ENCODE peak calls at places on chromosomes 7 and 10, in ten cellular contexts. One of them, this sample, is unnamed.

GRCh38 chr10:94219829-94220228 is 142.9 kb downstream of the NOC3L start:
- DNase-seq in uterus: no peak
- DNase-seq in adrenal gland: no peak
- DNase-seq in colonic mucosa: no peak
- DNase-seq in lower lobe of right lung: no peak
- DNase-seq in dorsolateral prefrontal cortex: no peak
- DNase-seq in K562: no peak
- DNase-seq in upper lobe of right lung: no peak
- DNase-seq in MM.1S: no peak
- DNase-seq in AG04450: no peak
- DNase-seq in this sample: no peak

GRCh38 chr7:31087351-31087750 is 35.2 kb downstream of the ADCYAP1R1 start:
- DNase-seq in MM.1S: no peak
- DNase-seq in colonic mucosa: no peak
- DNase-seq in dorsolateral prefrontal cortex: no peak
- DNase-seq in uterus: no peak
- DNase-seq in adrenal gland: no peak
- DNase-seq in lower lobe of right lung: peak
- DNase-seq in AG04450: no peak
- DNase-seq in K562: no peak
- DNase-seq in upper lobe of right lung: peak
- DNase-seq in this sample: no peak

GRCh38 chr10:133399123-133399601 is 5.2 kb downstream of the MTG1 start:
- DNase-seq in AG04450: no peak
- DNase-seq in adrenal gland: no peak
- DNase-seq in K562: no peak
- DNase-seq in MM.1S: no peak
- DNase-seq in lower lobe of right lung: peak
- DNase-seq in uterus: no peak
- DNase-seq in colonic mucosa: no peak
- DNase-seq in upper lobe of right lung: peak
- DNase-seq in dorsolateral prefrontal cortex: peak
- DNase-seq in this sample: no peak

GRCh38 chr7:41758321-41758720 is 55.4 kb upstream of the INHBA start:
- DNase-seq in colonic mucosa: no peak
- DNase-seq in dorsolateral prefrontal cortex: no peak
- DNase-seq in AG04450: no peak
- DNase-seq in MM.1S: no peak
- DNase-seq in upper lobe of right lung: no peak
- DNase-seq in lower lobe of right lung: no peak
- DNase-seq in K562: no peak
- DNase-seq in adrenal gland: no peak
- DNase-seq in uterus: no peak
- DNase-seq in this sample: no peak

GRCh38 chr7:45591101-45591906 is 17.1 kb downstream of the ADCY1 start:
- DNase-seq in adrenal gland: no peak
- DNase-seq in K562: no peak
- DNase-seq in uterus: no peak
- DNase-seq in lower lobe of right lung: no peak
- DNase-seq in MM.1S: no peak
- DNase-seq in upper lobe of right lung: no peak
- DNase-seq in dorsolateral prefrontal cortex: peak
- DNase-seq in colonic mucosa: peak
- DNase-seq in AG04450: no peak
- DNase-seq in this sample: no peak

GRCh38 chr7:22551768-22552513 is 52.0 kb upstream of the STEAP1B start:
- DNase-seq in lower lobe of right lung: no peak
- DNase-seq in adrenal gland: no peak
- DNase-seq in AG04450: no peak
- DNase-seq in MM.1S: no peak
- DNase-seq in K562: no peak
- DNase-seq in colonic mucosa: no peak
- DNase-seq in uterus: no peak
- DNase-seq in dorsolateral prefrontal cortex: no peak
- DNase-seq in upper lobe of right lung: no peak
- DNase-seq in this sample: no peak

GRCh38 chr7:135414850-135415439 is 95.0 kb downstream of the CNOT4 start:
- DNase-seq in dorsolateral prefrontal cortex: no peak
- DNase-seq in uterus: no peak
- DNase-seq in adrenal gland: peak
- DNase-seq in colonic mucosa: peak
- DNase-seq in AG04450: peak
- DNase-seq in lower lobe of right lung: no peak
- DNase-seq in MM.1S: peak
- DNase-seq in upper lobe of right lung: no peak
- DNase-seq in K562: peak
- DNase-seq in this sample: no peak

GRCh38 chr10:130141460-130141859 is 5.3 kb downstream of the GLRX3 start:
- DNase-seq in K562: no peak
- DNase-seq in adrenal gland: no peak
- DNase-seq in upper lobe of right lung: no peak
- DNase-seq in dorsolateral prefrontal cortex: no peak
- DNase-seq in MM.1S: no peak
- DNase-seq in uterus: no peak
- DNase-seq in colonic mucosa: no peak
- DNase-seq in AG04450: no peak
- DNase-seq in lower lobe of right lung: no peak
- DNase-seq in this sample: no peak

GRCh38 chr7:1558841-1559625 is 3.0 kb upstream of the TMEM184A start:
- DNase-seq in K562: no peak
- DNase-seq in MM.1S: no peak
- DNase-seq in dorsolateral prefrontal cortex: no peak
- DNase-seq in AG04450: no peak
- DNase-seq in colonic mucosa: no peak
- DNase-seq in lower lobe of right lung: peak
- DNase-seq in uterus: no peak
- DNase-seq in adrenal gland: no peak
- DNase-seq in upper lobe of right lung: peak
- DNase-seq in this sample: no peak

GRCh38 chr10:121237718-121238117 is 360.5 kb downstream of the FGFR2 start:
- DNase-seq in uterus: no peak
- DNase-seq in adrenal gland: no peak
- DNase-seq in AG04450: no peak
- DNase-seq in MM.1S: no peak
- DNase-seq in lower lobe of right lung: no peak
- DNase-seq in upper lobe of right lung: no peak
- DNase-seq in dorsolateral prefrontal cortex: no peak
- DNase-seq in colonic mucosa: no peak
- DNase-seq in K562: peak
- DNase-seq in this sample: no peak

GRCh38 chr7:148334959-148335577 is 255.5 kb upstream of the C7orf33 start:
- DNase-seq in K562: no peak
- DNase-seq in AG04450: no peak
- DNase-seq in lower lobe of right lung: no peak
- DNase-seq in upper lobe of right lung: no peak
- DNase-seq in dorsolateral prefrontal cortex: no peak
- DNase-seq in adrenal gland: peak
- DNase-seq in uterus: no peak
- DNase-seq in colonic mucosa: no peak
- DNase-seq in MM.1S: no peak
- DNase-seq in this sample: no peak

GRCh38 chr7:145884716-145885514 is 231.7 kb upstream of the CNTNAP2 start:
- DNase-seq in colonic mucosa: no peak
- DNase-seq in K562: no peak
- DNase-seq in MM.1S: no peak
- DNase-seq in AG04450: no peak
- DNase-seq in upper lobe of right lung: no peak
- DNase-seq in dorsolateral prefrontal cortex: no peak
- DNase-seq in adrenal gland: no peak
- DNase-seq in lower lobe of right lung: no peak
- DNase-seq in uterus: no peak
- DNase-seq in this sample: no peak

GRCh38 chr7:129468087-129468486 is 33.9 kb downstream of the STRIP2 start:
- DNase-seq in upper lobe of right lung: no peak
- DNase-seq in K562: no peak
- DNase-seq in AG04450: peak
- DNase-seq in lower lobe of right lung: no peak
- DNase-seq in dorsolateral prefrontal cortex: no peak
- DNase-seq in colonic mucosa: no peak
- DNase-seq in adrenal gland: no peak
- DNase-seq in MM.1S: no peak
- DNase-seq in uterus: no peak
- DNase-seq in this sample: peak

GRCh38 chr7:20238754-20239324 is 21.7 kb upstream of the MACC1 start:
- DNase-seq in dorsolateral prefrontal cortex: no peak
- DNase-seq in colonic mucosa: no peak
- DNase-seq in AG04450: no peak
- DNase-seq in uterus: no peak
- DNase-seq in upper lobe of right lung: peak
- DNase-seq in lower lobe of right lung: peak
- DNase-seq in adrenal gland: peak
- DNase-seq in K562: peak
- DNase-seq in MM.1S: peak
- DNase-seq in this sample: no peak

GRCh38 chr10:13993634-13994033 is 337.1 kb downstream of the FRMD4A start:
- DNase-seq in uterus: no peak
- DNase-seq in MM.1S: no peak
- DNase-seq in AG04450: no peak
- DNase-seq in adrenal gland: no peak
- DNase-seq in dorsolateral prefrontal cortex: no peak
- DNase-seq in lower lobe of right lung: no peak
- DNase-seq in upper lobe of right lung: no peak
- DNase-seq in colonic mucosa: no peak
- DNase-seq in K562: no peak
- DNase-seq in this sample: no peak

GRCh38 chr7:25720427-25720826 is 431.6 kb upstream of the NFE2L3 start:
- DNase-seq in K562: peak
- DNase-seq in dorsolateral prefrontal cortex: no peak
- DNase-seq in upper lobe of right lung: no peak
- DNase-seq in AG04450: no peak
- DNase-seq in uterus: no peak
- DNase-seq in colonic mucosa: no peak
- DNase-seq in lower lobe of right lung: no peak
- DNase-seq in MM.1S: no peak
- DNase-seq in adrenal gland: no peak
- DNase-seq in this sample: no peak

GRCh38 chr7:105656922-105657521 is 75.7 kb upstream of the EFCAB10 start:
- DNase-seq in colonic mucosa: peak
- DNase-seq in lower lobe of right lung: no peak
- DNase-seq in AG04450: no peak
- DNase-seq in upper lobe of right lung: no peak
- DNase-seq in MM.1S: peak
- DNase-seq in adrenal gland: peak
- DNase-seq in uterus: no peak
- DNase-seq in K562: peak
- DNase-seq in dorsolateral prefrontal cortex: no peak
- DNase-seq in this sample: no peak

DNA sequence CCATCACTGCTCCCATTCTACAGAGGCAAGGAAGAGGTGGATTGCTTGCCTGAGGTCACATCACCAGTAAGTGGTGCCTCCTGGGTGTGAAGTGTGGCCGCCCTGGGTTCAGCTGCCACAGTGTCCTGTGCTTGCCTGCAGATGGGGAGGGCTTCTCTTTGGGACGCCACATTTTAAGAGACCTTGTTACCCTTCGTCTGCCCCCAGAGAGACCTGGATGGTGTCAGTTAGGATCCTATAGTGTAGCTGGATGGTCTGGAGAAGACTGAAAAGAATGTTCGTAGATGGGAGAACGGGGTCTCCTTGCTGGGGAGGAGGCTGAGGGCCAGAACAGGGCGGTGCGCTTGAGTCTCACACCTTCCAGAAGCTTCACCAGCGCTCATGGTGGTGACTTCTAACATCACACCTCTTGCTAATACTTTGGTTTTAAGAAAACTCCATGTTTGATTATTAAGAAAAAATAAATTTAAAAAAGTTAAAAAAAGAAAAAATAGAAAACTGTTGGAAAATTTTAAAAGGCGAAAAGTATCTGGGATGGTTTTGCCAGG is 2.3 kb downstream of the DOCK1 start:
- DNase-seq in colonic mucosa: no peak
- DNase-seq in K562: no peak
- DNase-seq in dorsolateral prefrontal cortex: no peak
- DNase-seq in AG04450: no peak
- DNase-seq in upper lobe of right lung: no peak
- DNase-seq in adrenal gland: no peak
- DNase-seq in uterus: no peak
- DNase-seq in lower lobe of right lung: no peak
- DNase-seq in MM.1S: no peak
- DNase-seq in this sample: no peak
- TF ChIP-seq CTCF in colonic mucosa: no peak
- TF ChIP-seq CTCF in K562: no peak
- TF ChIP-seq CTCF in dorsolateral prefrontal cortex: no peak
- TF ChIP-seq CTCF in AG04450: no peak
- TF ChIP-seq CTCF in upper lobe of right lung: no peak
- TF ChIP-seq CTCF in adrenal gland: no peak
- TF ChIP-seq CTCF in uterus: no peak
- TF ChIP-seq CTCF in lower lobe of right lung: no peak
- TF ChIP-seq CTCF in MM.1S: no peak
- TF ChIP-seq CTCF in this sample: no peak

GRCh38 chr7:11830582-11831382 is 1.2 kb downstream of the THSD7A start:
- DNase-seq in lower lobe of right lung: no peak
- DNase-seq in upper lobe of right lung: no peak
- DNase-seq in AG04450: no peak
- DNase-seq in colonic mucosa: no peak
- DNase-seq in uterus: no peak
- DNase-seq in K562: no peak
- DNase-seq in MM.1S: no peak
- DNase-seq in dorsolateral prefrontal cortex: no peak
- DNase-seq in adrenal gland: peak
- DNase-seq in this sample: no peak
- H3K4me3 ChIP-seq in lower lobe of right lung: peak
- H3K4me3 ChIP-seq in upper lobe of right lung: peak
- H3K4me3 ChIP-seq in AG04450: peak
- H3K4me3 ChIP-seq in colonic mucosa: peak
- H3K4me3 ChIP-seq in uterus: peak
- H3K4me3 ChIP-seq in K562: no peak
- H3K4me3 ChIP-seq in MM.1S: peak
- H3K4me3 ChIP-seq in dorsolateral prefrontal cortex: peak
- H3K4me3 ChIP-seq in adrenal gland: no peak
- H3K4me3 ChIP-seq in this sample: peak

DNA sequence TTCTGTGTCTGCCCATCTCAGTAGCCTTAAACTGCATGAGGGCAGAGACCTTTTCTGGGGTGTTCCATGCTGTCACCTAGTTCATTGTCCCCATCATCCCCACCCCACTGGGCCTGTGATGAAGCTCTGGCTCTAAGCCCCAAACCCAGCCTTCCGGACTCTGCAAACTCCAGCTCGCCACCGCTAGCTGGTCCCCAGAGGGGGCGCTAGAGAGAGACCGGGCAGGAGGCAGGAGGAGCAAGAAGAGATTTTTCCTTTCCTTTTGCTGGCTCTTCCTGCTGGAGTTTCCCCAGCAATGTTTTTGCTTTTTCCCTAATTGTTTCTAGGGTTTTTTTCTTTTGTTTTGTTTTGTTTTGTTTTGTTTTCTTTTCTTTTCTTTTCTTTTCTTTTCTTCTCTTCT is 234.4 kb downstream of the TEX36 start:
- DNase-seq in lower lobe of right lung: no peak
- DNase-seq in MM.1S: no peak
- DNase-seq in upper lobe of right lung: no peak
- DNase-seq in uterus: no peak
- DNase-seq in AG04450: no peak
- DNase-seq in dorsolateral prefrontal cortex: no peak
- DNase-seq in K562: peak
- DNase-seq in colonic mucosa: peak
- DNase-seq in adrenal gland: peak
- DNase-seq in this sample: no peak
- TF ChIP-seq CTCF in lower lobe of right lung: peak
- TF ChIP-seq CTCF in MM.1S: peak
- TF ChIP-seq CTCF in upper lobe of right lung: peak
- TF ChIP-seq CTCF in uterus: no peak
- TF ChIP-seq CTCF in AG04450: peak
- TF ChIP-seq CTCF in dorsolateral prefrontal cortex: no peak
- TF ChIP-seq CTCF in K562: peak
- TF ChIP-seq CTCF in colonic mucosa: peak
- TF ChIP-seq CTCF in adrenal gland: no peak
- TF ChIP-seq CTCF in this sample: peak

GRCh38 chr10:112815238-112816032 is 134.6 kb upstream of the TCF7L2 start:
- DNase-seq in dorsolateral prefrontal cortex: no peak
- DNase-seq in upper lobe of right lung: no peak
- DNase-seq in K562: no peak
- DNase-seq in MM.1S: no peak
- DNase-seq in lower lobe of right lung: no peak
- DNase-seq in adrenal gland: peak
- DNase-seq in uterus: no peak
- DNase-seq in AG04450: no peak
- DNase-seq in colonic mucosa: no peak
- DNase-seq in this sample: no peak
- H3K4me3 ChIP-seq in dorsolateral prefrontal cortex: no peak
- H3K4me3 ChIP-seq in upper lobe of right lung: no peak
- H3K4me3 ChIP-seq in K562: no peak
- H3K4me3 ChIP-seq in MM.1S: no peak
- H3K4me3 ChIP-seq in lower lobe of right lung: no peak
- H3K4me3 ChIP-seq in adrenal gland: no peak
- H3K4me3 ChIP-seq in uterus: no peak
- H3K4me3 ChIP-seq in AG04450: no peak
- H3K4me3 ChIP-seq in colonic mucosa: no peak
- H3K4me3 ChIP-seq in this sample: no peak